ENCODE peak calls at places on chromosomes 4 and X, in six cellular contexts. One of them, this sample, is unnamed.
A peak's percentile ranks its signal among the peaks of the same experiment; 100 is the strongest.

GRCh38 chr4:159142985-159143384 is 40.1 kb downstream of the RAPGEF2 start:
- DNase-seq in RWPE1: no peak
- DNase-seq in suprapubic skin: no peak
- DNase-seq in Caco-2: no peak
- DNase-seq in pancreas: no peak
- DNase-seq in endothelial cell: no peak
- DNase-seq in this sample: no peak

GRCh38 chr4:88897180-88897579 is 159.8 kb downstream of the FAM13A start:
- DNase-seq in RWPE1: no peak
- DNase-seq in pancreas: no peak
- DNase-seq in endothelial cell: no peak
- DNase-seq in suprapubic skin: no peak
- DNase-seq in Caco-2: no peak
- DNase-seq in this sample: no peak

GRCh38 chrX:103187953-103188475 is 26.9 kb upstream of the BEX4 start:
- DNase-seq in suprapubic skin: no peak
- DNase-seq in pancreas: no peak
- DNase-seq in Caco-2: no peak
- DNase-seq in RWPE1: no peak
- DNase-seq in endothelial cell: no peak
- DNase-seq in this sample: no peak

GRCh38 chr4:2865381-2865780 is 21.7 kb downstream of the ADD1 start:
- DNase-seq in endothelial cell: no peak
- DNase-seq in Caco-2: no peak
- DNase-seq in pancreas: no peak
- DNase-seq in suprapubic skin: no peak
- DNase-seq in RWPE1: no peak
- DNase-seq in this sample: no peak

GRCh38 chr4:33386761-33387160 is 2666.6 kb downstream of the PCDH7 start:
- DNase-seq in pancreas: no peak
- DNase-seq in suprapubic skin: no peak
- DNase-seq in RWPE1: no peak
- DNase-seq in Caco-2: no peak
- DNase-seq in endothelial cell: no peak
- DNase-seq in this sample: no peak

GRCh38 chr4:82213485-82214162 is 160.2 kb downstream of the HNRNPD start:
- DNase-seq in pancreas: no peak
- DNase-seq in suprapubic skin: no peak
- DNase-seq in endothelial cell: no peak
- DNase-seq in RWPE1: no peak
- DNase-seq in Caco-2: no peak
- DNase-seq in this sample: no peak

GRCh38 chrX:40154229-40154852 is 56.6 kb upstream of the BCOR start:
- DNase-seq in RWPE1: no peak
- DNase-seq in endothelial cell: peak; percentile 23
- DNase-seq in Caco-2: peak; percentile 46
- DNase-seq in pancreas: peak; percentile 27
- DNase-seq in suprapubic skin: no peak
- DNase-seq in this sample: no peak

GRCh38 chr4:87232241-87232640 is 11.8 kb upstream of the KLHL8 start:
- DNase-seq in RWPE1: no peak
- DNase-seq in endothelial cell: no peak
- DNase-seq in suprapubic skin: no peak
- DNase-seq in Caco-2: no peak
- DNase-seq in pancreas: no peak
- DNase-seq in this sample: no peak

GRCh38 chr4:180134116-180134866 is 2108.9 kb upstream of the TENM3 start:
- DNase-seq in Caco-2: no peak
- DNase-seq in suprapubic skin: no peak
- DNase-seq in RWPE1: no peak
- DNase-seq in pancreas: peak; percentile 9
- DNase-seq in endothelial cell: peak; percentile 26
- DNase-seq in this sample: peak; percentile 13

GRCh38 chrX:129158505-129158904 is 364.8 kb downstream of the SMARCA1 start:
- DNase-seq in endothelial cell: no peak
- DNase-seq in Caco-2: no peak
- DNase-seq in pancreas: no peak
- DNase-seq in RWPE1: no peak
- DNase-seq in suprapubic skin: no peak
- DNase-seq in this sample: no peak

GRCh38 chrX:72652132-72652531 is 62.0 kb downstream of the PHKA1 start:
- DNase-seq in suprapubic skin: no peak
- DNase-seq in Caco-2: no peak
- DNase-seq in endothelial cell: no peak
- DNase-seq in pancreas: no peak
- DNase-seq in RWPE1: no peak
- DNase-seq in this sample: no peak

GRCh38 chr4:3387943-3388348 is 53.8 kb upstream of the HGFAC start:
- DNase-seq in Caco-2: no peak
- DNase-seq in endothelial cell: no peak
- DNase-seq in RWPE1: peak; percentile 41
- DNase-seq in suprapubic skin: peak; percentile 92
- DNase-seq in pancreas: no peak
- DNase-seq in this sample: peak; percentile 96

GRCh38 chr4:141077611-141078225 is 55.6 kb downstream of the RNF150 start:
- DNase-seq in Caco-2: no peak
- DNase-seq in suprapubic skin: no peak
- DNase-seq in endothelial cell: no peak
- DNase-seq in RWPE1: no peak
- DNase-seq in pancreas: no peak
- DNase-seq in this sample: no peak

GRCh38 chr4:5444918-5445517 is 263.3 kb downstream of the EVC2 start:
- DNase-seq in suprapubic skin: peak; percentile 53
- DNase-seq in Caco-2: no peak
- DNase-seq in RWPE1: no peak
- DNase-seq in endothelial cell: no peak
- DNase-seq in pancreas: no peak
- DNase-seq in this sample: no peak

GRCh38 chrX:14528629-14529287 is 578 bp upstream of the GLRA2 start:
- DNase-seq in pancreas: peak; percentile 54
- DNase-seq in Caco-2: peak; percentile 60
- DNase-seq in suprapubic skin: peak; percentile 69
- DNase-seq in RWPE1: peak; percentile 16
- DNase-seq in endothelial cell: peak; percentile 77
- DNase-seq in this sample: peak; percentile 26

GRCh38 chr4:137524642-137525384 is 7.5 kb downstream of the PCDH18 start:
- DNase-seq in endothelial cell: no peak
- DNase-seq in Caco-2: no peak
- DNase-seq in RWPE1: no peak
- DNase-seq in suprapubic skin: no peak
- DNase-seq in pancreas: no peak
- DNase-seq in this sample: no peak

GRCh38 chr4:139018971-139019758 is 3.6 kb downstream of the NOCT start:
- DNase-seq in pancreas: no peak
- DNase-seq in endothelial cell: no peak
- DNase-seq in Caco-2: no peak
- DNase-seq in RWPE1: no peak
- DNase-seq in suprapubic skin: no peak
- DNase-seq in this sample: no peak

GRCh38 chrX:18701621-18702361 is 5.7 kb upstream of the PPEF1 start:
- DNase-seq in Caco-2: no peak
- DNase-seq in RWPE1: peak; percentile 1
- DNase-seq in pancreas: no peak
- DNase-seq in suprapubic skin: no peak
- DNase-seq in endothelial cell: no peak
- DNase-seq in this sample: no peak

GRCh38 chrX:153667931-153668396 is 5.6 kb downstream of the PNCK start:
- DNase-seq in pancreas: peak; percentile 86
- DNase-seq in Caco-2: peak; percentile 84
- DNase-seq in endothelial cell: peak; percentile 76
- DNase-seq in suprapubic skin: peak; percentile 91
- DNase-seq in RWPE1: peak; percentile 62
- DNase-seq in this sample: peak; percentile 64

GRCh38 chrX:38669425-38669824 is 108.1 kb downstream of the TSPAN7 start:
- DNase-seq in pancreas: no peak
- DNase-seq in suprapubic skin: no peak
- DNase-seq in RWPE1: no peak
- DNase-seq in Caco-2: no peak
- DNase-seq in endothelial cell: no peak
- DNase-seq in this sample: no peak

GRCh38 chr4:60682901-60683300 is 517.2 kb upstream of the ADGRL3 start:
- DNase-seq in Caco-2: no peak
- DNase-seq in suprapubic skin: no peak
- DNase-seq in pancreas: no peak
- DNase-seq in RWPE1: no peak
- DNase-seq in endothelial cell: no peak
- DNase-seq in this sample: no peak

GRCh38 chrX:77446029-77446585 is 1.1 kb upstream of the FGF16 start:
- DNase-seq in pancreas: peak; percentile 18
- DNase-seq in Caco-2: no peak
- DNase-seq in suprapubic skin: no peak
- DNase-seq in RWPE1: no peak
- DNase-seq in endothelial cell: peak; percentile 48
- DNase-seq in this sample: peak; percentile 85

GRCh38 chr4:188665466-188665865 is 526.2 kb downstream of the TRIML1 start:
- DNase-seq in endothelial cell: no peak
- DNase-seq in RWPE1: no peak
- DNase-seq in pancreas: no peak
- DNase-seq in suprapubic skin: no peak
- DNase-seq in Caco-2: no peak
- DNase-seq in this sample: no peak

GRCh38 chr4:169659736-169660670 is 39.6 kb downstream of the CLCN3 start:
- DNase-seq in pancreas: peak; percentile 83
- DNase-seq in RWPE1: peak; percentile 93
- DNase-seq in endothelial cell: peak; percentile 58
- DNase-seq in Caco-2: peak; percentile 90
- DNase-seq in suprapubic skin: no peak
- DNase-seq in this sample: peak; percentile 86

GRCh38 chr4:7539186-7539585 is 104.5 kb upstream of the PSAPL1 start:
- DNase-seq in pancreas: no peak
- DNase-seq in Caco-2: no peak
- DNase-seq in suprapubic skin: no peak
- DNase-seq in RWPE1: no peak
- DNase-seq in endothelial cell: no peak
- DNase-seq in this sample: no peak

GRCh38 chr4:167234388-167234881 is at the start of gene SPOCK3:
- DNase-seq in RWPE1: peak; percentile 38
- DNase-seq in endothelial cell: peak; percentile 46
- DNase-seq in suprapubic skin: no peak
- DNase-seq in Caco-2: peak; percentile 32
- DNase-seq in pancreas: peak; percentile 30
- DNase-seq in this sample: no peak

GRCh38 chrX:10325606-10326005 is 168.8 kb downstream of the CLCN4 start:
- DNase-seq in pancreas: no peak
- DNase-seq in suprapubic skin: no peak
- DNase-seq in Caco-2: no peak
- DNase-seq in endothelial cell: no peak
- DNase-seq in RWPE1: no peak
- DNase-seq in this sample: no peak

GRCh38 chrX:10329984-10330383 is 173.2 kb downstream of the CLCN4 start:
- DNase-seq in suprapubic skin: no peak
- DNase-seq in Caco-2: no peak
- DNase-seq in RWPE1: no peak
- DNase-seq in endothelial cell: no peak
- DNase-seq in pancreas: no peak
- DNase-seq in this sample: no peak

GRCh38 chrX:10327651-10328050 is 170.9 kb downstream of the CLCN4 start:
- DNase-seq in RWPE1: no peak
- DNase-seq in pancreas: no peak
- DNase-seq in Caco-2: no peak
- DNase-seq in suprapubic skin: no peak
- DNase-seq in endothelial cell: no peak
- DNase-seq in this sample: no peak

DNA sequence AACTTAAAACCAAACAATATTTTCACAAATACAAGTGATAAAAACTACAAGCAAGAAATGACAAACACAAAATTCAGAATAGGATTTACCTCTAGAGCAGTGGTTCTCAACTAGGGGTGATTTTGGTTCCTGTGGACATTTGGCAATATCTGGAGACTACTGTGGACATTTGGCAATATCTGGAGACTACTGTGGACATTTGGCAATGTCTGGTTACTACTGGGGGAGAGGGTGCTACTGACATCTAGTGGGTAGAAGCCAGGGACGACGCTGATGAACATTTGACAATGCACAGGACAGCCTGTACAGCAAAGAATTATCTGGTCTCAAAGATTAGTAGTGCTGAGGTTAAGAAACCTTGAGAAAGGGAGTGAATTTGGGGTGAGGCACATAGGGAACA is 169.8 kb downstream of the CLCN4 start:
- DNase-seq in endothelial cell: no peak
- DNase-seq in Caco-2: peak; percentile 50
- DNase-seq in pancreas: no peak
- DNase-seq in suprapubic skin: no peak
- DNase-seq in RWPE1: no peak
- DNase-seq in this sample: no peak
- TF ChIP-seq CTCF in endothelial cell: no peak
- TF ChIP-seq CTCF in Caco-2: peak; percentile 48
- TF ChIP-seq CTCF in pancreas: no peak
- TF ChIP-seq CTCF in suprapubic skin: no peak
- TF ChIP-seq CTCF in RWPE1: peak; percentile 9
- TF ChIP-seq CTCF in this sample: no peak

DNA sequence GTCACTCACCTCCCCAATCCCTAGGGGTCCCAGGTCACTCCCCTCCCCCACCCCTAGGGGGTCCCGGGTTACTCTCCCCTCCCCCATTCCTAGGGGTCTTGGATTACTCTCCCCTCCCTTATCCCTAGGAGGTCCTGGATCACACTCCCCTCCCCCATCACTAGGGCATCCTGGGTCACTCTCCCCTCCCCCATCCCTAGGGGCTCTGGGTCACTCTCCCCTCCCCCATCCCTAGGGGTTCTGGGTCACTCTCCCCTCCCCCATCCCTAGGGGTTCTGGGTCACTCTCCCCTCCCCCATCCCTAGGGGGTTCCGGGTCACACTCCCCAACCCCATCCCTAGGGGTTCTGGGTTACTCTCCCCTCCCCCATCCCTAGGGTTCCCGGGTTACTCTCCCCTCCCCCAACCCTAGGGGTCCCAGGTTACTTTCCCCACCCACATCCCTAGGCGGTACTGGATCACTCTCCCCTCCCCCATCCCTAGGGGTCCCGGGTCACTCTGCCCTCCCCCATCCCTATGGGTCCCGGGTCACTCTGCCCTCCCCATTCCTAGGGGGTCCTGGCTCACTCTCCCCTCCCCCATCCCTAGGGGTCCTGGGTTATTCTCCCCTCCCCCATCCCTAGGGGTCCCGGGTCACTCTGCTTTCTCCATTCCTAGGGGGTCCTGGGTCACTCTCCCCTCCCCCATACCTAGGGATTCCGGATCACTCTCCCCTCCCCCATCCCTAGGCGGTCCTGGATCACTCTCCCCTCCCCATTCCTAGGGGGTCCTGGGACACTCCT is 2.1 kb downstream of the ASMTL start:
- DNase-seq in endothelial cell: no peak
- DNase-seq in RWPE1: no peak
- DNase-seq in suprapubic skin: peak; percentile 69
- DNase-seq in pancreas: peak; percentile 12
- DNase-seq in Caco-2: no peak
- DNase-seq in this sample: no peak
- TF ChIP-seq CTCF in endothelial cell: no peak
- TF ChIP-seq CTCF in RWPE1: no peak
- TF ChIP-seq CTCF in suprapubic skin: no peak
- TF ChIP-seq CTCF in pancreas: no peak
- TF ChIP-seq CTCF in Caco-2: no peak
- TF ChIP-seq CTCF in this sample: no peak

GRCh38 chrX:12526296-12526695 is 264.9 kb upstream of the PRPS2 start:
- DNase-seq in suprapubic skin: no peak
- DNase-seq in Caco-2: no peak
- DNase-seq in RWPE1: no peak
- DNase-seq in pancreas: no peak
- DNase-seq in endothelial cell: no peak
- DNase-seq in this sample: no peak
- TF ChIP-seq CTCF in suprapubic skin: no peak
- TF ChIP-seq CTCF in Caco-2: no peak
- TF ChIP-seq CTCF in RWPE1: no peak
- TF ChIP-seq CTCF in pancreas: no peak
- TF ChIP-seq CTCF in endothelial cell: no peak
- TF ChIP-seq CTCF in this sample: no peak

GRCh38 chrX:31423575-31424284 is 351.9 kb upstream of the FTHL17 start:
- DNase-seq in pancreas: no peak
- DNase-seq in Caco-2: peak; percentile 24
- DNase-seq in suprapubic skin: no peak
- DNase-seq in endothelial cell: peak; percentile 21
- DNase-seq in RWPE1: peak; percentile 20
- DNase-seq in this sample: peak; percentile 17
- TF ChIP-seq CTCF in pancreas: no peak
- TF ChIP-seq CTCF in Caco-2: peak; percentile 37
- TF ChIP-seq CTCF in suprapubic skin: no peak
- TF ChIP-seq CTCF in endothelial cell: no peak
- TF ChIP-seq CTCF in RWPE1: no peak
- TF ChIP-seq CTCF in this sample: no peak